ENCODE peak calls at places on chromosomes 2 and 18, in eight cellular contexts. Y, N, V, Z, K, T, E and H are unnamed samples.

GRCh38 chr2:230949966-230950832 is 25.2 kb upstream of the GPR55 start:
- DNase-seq in E (no peak), V (no peak), N (no peak), Y (no peak), K (no peak), Z (no peak), T (no peak), H (no peak)

GRCh38 chr2:78147466-78147865 is 625.3 kb upstream of the LRRTM4 start:
- DNase-seq in E (no peak), N (no peak), K (no peak), T (no peak), Y (no peak), V (no peak), Z (no peak), H (no peak)

GRCh38 chr2:85933753-85934594 is 45.2 kb upstream of the ST3GAL5 start:
- DNase-seq in V (no peak), Y (no peak), K (no peak), T (peak; percentile 98), Z (no peak), N (peak; percentile 92), E (no peak), H (no peak)

GRCh38 chr2:147223553-147223952 is 621.3 kb upstream of the ACVR2A start:
- DNase-seq in K (no peak), V (no peak), E (no peak), T (peak; percentile 5), Y (no peak), Z (no peak), N (no peak), H (no peak)

GRCh38 chr2:10915731-10916331 is 4.1 kb downstream of the KCNF1 start:
- DNase-seq in E (no peak), K (no peak), Y (no peak), T (no peak), N (no peak), V (no peak), Z (no peak), H (no peak)

GRCh38 chr2:240919161-240919781 is 13.1 kb downstream of the CROCC2 start:
- DNase-seq in K (no peak), T (no peak), N (no peak), Z (peak; percentile 46), V (no peak), Y (peak; percentile 18), E (peak; percentile 10), H (peak; percentile 75)

GRCh38 chr2:178836807-178837206 is 29.6 kb upstream of the TTN start:
- DNase-seq in Y (no peak), V (no peak), T (no peak), K (peak; percentile 31), N (no peak), E (no peak), Z (no peak), H (no peak)

GRCh38 chr18:5546660-5547059 is 2.9 kb upstream of the EPB41L3 start:
- DNase-seq in E (no peak), Y (peak; percentile 49), V (no peak), T (peak; percentile 56), K (peak; percentile 72), N (peak; percentile 62), Z (no peak), H (no peak)

GRCh38 chr18:63207154-63207790 is 112.3 kb downstream of the BCL2 start:
- DNase-seq in N (no peak), K (no peak), V (no peak), Y (no peak), E (no peak), Z (no peak), T (no peak), H (no peak)

GRCh38 chr18:75041586-75041985 is 167.4 kb downstream of the PTGR3 start:
- DNase-seq in Y (no peak), V (no peak), T (peak; percentile 18), K (no peak), Z (no peak), N (peak; percentile 50), E (no peak), H (no peak)

GRCh38 chr2:21281876-21282514 is 158.2 kb downstream of the TDRD15 start:
- DNase-seq in Z (no peak), V (no peak), E (no peak), K (no peak), Y (no peak), T (no peak), N (no peak), H (no peak)

GRCh38 chr2:63189026-63189425 is 138.4 kb downstream of the OTX1 start:
- DNase-seq in N (peak; percentile 44), V (no peak), T (peak; percentile 35), K (peak; percentile 70), Z (no peak), Y (no peak), E (no peak), H (no peak)

GRCh38 chr2:213167559-213167958 is 16.1 kb upstream of the IKZF2 start:
- DNase-seq in N (peak; percentile 39), Y (no peak), T (no peak), V (no peak), Z (no peak), E (no peak), K (no peak), H (no peak)

GRCh38 chr2:238142382-238143205 is 4.1 kb downstream of the KLHL30 start:
- DNase-seq in V (no peak), T (no peak), E (no peak), Y (no peak), N (no peak), Z (no peak), K (no peak), H (peak; percentile 74)
- H3K4me1 ChIP-seq in V (no peaks in the 10 kb centered on the region), T (peaks cover 18% of the 10 kb centered on the region), E (no peaks in the 10 kb centered on the region), Y (peaks cover 54% of the 10 kb centered on the region), N (peaks cover 17% of the 10 kb centered on the region), Z (no peaks in the 10 kb centered on the region), K (peaks cover 8% of the 10 kb centered on the region), H (peaks cover 27% of the 10 kb centered on the region)

GRCh38 chr18:21664069-21664468 is 40.5 kb downstream of the ABHD3 start:
- DNase-seq in V (no peak), K (no peak), T (no peak), Z (no peak), Y (no peak), N (no peak), E (no peak), H (no peak)

GRCh38 chr18:21672868-21673267 is 31.7 kb downstream of the ABHD3 start:
- DNase-seq in T (peak; percentile 73), N (peak; percentile 76), Y (no peak), E (no peak), Z (no peak), V (no peak), K (no peak), H (no peak)

GRCh38 chr18:21669736-21670135 is 34.8 kb downstream of the ABHD3 start:
- DNase-seq in T (no peak), Y (no peak), K (no peak), N (no peak), Z (no peak), V (no peak), E (no peak), H (no peak)
- H3K27ac ChIP-seq in T (no peak overlapping the region), Y (no peak overlapping the region), K (no peak overlapping the region), N (no peak overlapping the region), Z (no peak overlapping the region), V (no peak overlapping the region), E (no peak overlapping the region), H (no peak overlapping the region)

GRCh38 chr2:16165518-16166326 is 225.4 kb downstream of the MYCN start:
- DNase-seq in T (no peak), V (no peak), Y (no peak), Z (no peak), E (no peak), K (no peak), N (no peak), H (no peak)
- TF ChIP-seq CTCF in T (no peak), V (no peak), Y (no peak), Z (no peak), E (no peak), K (no peak), N (no peak), H (no peak)

DNA sequence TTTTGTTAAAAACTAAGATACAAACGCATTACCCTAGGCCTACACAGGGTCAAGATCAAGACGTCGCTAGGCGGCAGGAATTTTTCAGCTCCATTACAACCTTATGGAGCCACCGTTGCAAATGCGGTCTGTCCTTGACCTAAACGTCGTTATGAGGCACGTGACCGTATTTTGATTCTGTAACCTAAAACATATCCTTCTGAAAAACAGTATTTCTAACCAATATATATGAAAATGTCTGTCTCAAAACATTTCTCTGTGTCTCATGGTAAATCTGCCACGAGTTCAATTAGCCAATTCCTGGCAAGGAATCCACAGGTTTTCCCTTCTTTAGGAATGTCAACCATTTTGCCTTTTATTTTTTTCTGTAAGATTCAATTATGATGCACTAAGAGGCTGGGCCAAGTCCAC is 1.7 kb downstream of the RTN4 start:
- DNase-seq in V (peak; percentile 25), Y (no peak), N (peak; percentile 45), E (no peak), T (peak; percentile 43), K (no peak), Z (no peak), H (no peak)
- H3K4me1 ChIP-seq in V (peaks cover 9% of the 10 kb centered on the region), Y (peaks cover 14% of the 10 kb centered on the region), N (no peaks in the 10 kb centered on the region), E (no peaks in the 10 kb centered on the region), T (no peaks in the 10 kb centered on the region), K (peaks cover 40% of the 10 kb centered on the region), Z (peaks cover 46% of the 10 kb centered on the region), H (peaks cover 63% of the 10 kb centered on the region)

GRCh38 chr2:180057706-180058412 is 50.8 kb upstream of the CWC22 start:
- DNase-seq in N (no peak), T (no peak), E (no peak), K (peak; percentile 77), Z (no peak), Y (no peak), V (no peak), H (no peak)
- H3K27ac ChIP-seq in N (no peak overlapping the region), T (no peak overlapping the region), E (no peak overlapping the region), K (peak overlapping the region; percentile 100), Z (no peak overlapping the region), Y (no peak overlapping the region), V (no peak overlapping the region), H (no peak overlapping the region)